ENCODE peak calls at places on chromosomes 5 and 9, in ten cellular contexts. One of them, this sample, is unnamed.
A peak's percentile ranks its signal among the peaks of the same experiment; 100 is the strongest.

GRCh38 chr5:125685771-125686170 is 737.4 kb upstream of the GRAMD2B start:
- DNase-seq in neural progenitor cell: no peak
- DNase-seq in fibroblast of pulmonary artery: no peak
- DNase-seq in GM20000: no peak
- DNase-seq in type B pancreatic cell: no peak
- DNase-seq in HEK293T: no peak
- DNase-seq in activated naive CD8-positive, alpha-beta T cell treated with anti-CD3 and anti-CD28 coated beads, Interleukin-2, amount 10 ng/mL, durations not matched to agents 7 days and 5 days: no peak
- DNase-seq in H1: no peak
- DNase-seq in AG08396: no peak
- DNase-seq in stimulated activated CD4-positive, alpha-beta T cell treated with anti-CD3 and anti-CD28 coated beads, Interleukin-2, amount 100 ng/mL, for 24 hours: no peak
- DNase-seq in this sample: no peak

GRCh38 chr9:8419871-8420270 is 620.3 kb upstream of the DMAC1 start:
- DNase-seq in neural progenitor cell: no peak
- DNase-seq in fibroblast of pulmonary artery: no peak
- DNase-seq in GM20000: no peak
- DNase-seq in type B pancreatic cell: no peak
- DNase-seq in HEK293T: no peak
- DNase-seq in activated naive CD8-positive, alpha-beta T cell treated with anti-CD3 and anti-CD28 coated beads, Interleukin-2, amount 10 ng/mL, durations not matched to agents 7 days and 5 days: no peak
- DNase-seq in H1: no peak
- DNase-seq in AG08396: no peak
- DNase-seq in stimulated activated CD4-positive, alpha-beta T cell treated with anti-CD3 and anti-CD28 coated beads, Interleukin-2, amount 100 ng/mL, for 24 hours: no peak
- DNase-seq in this sample: no peak

GRCh38 chr5:45847877-45848276 is 151.7 kb upstream of the HCN1 start:
- DNase-seq in neural progenitor cell: peak; percentile 62
- DNase-seq in fibroblast of pulmonary artery: no peak
- DNase-seq in GM20000: no peak
- DNase-seq in type B pancreatic cell: no peak
- DNase-seq in HEK293T: no peak
- DNase-seq in activated naive CD8-positive, alpha-beta T cell treated with anti-CD3 and anti-CD28 coated beads, Interleukin-2, amount 10 ng/mL, durations not matched to agents 7 days and 5 days: no peak
- DNase-seq in H1: no peak
- DNase-seq in AG08396: no peak
- DNase-seq in stimulated activated CD4-positive, alpha-beta T cell treated with anti-CD3 and anti-CD28 coated beads, Interleukin-2, amount 100 ng/mL, for 24 hours: no peak
- DNase-seq in this sample: no peak

GRCh38 chr5:71658916-71659661 is 60.0 kb upstream of the CARTPT start:
- DNase-seq in neural progenitor cell: no peak
- DNase-seq in fibroblast of pulmonary artery: peak; percentile 3
- DNase-seq in GM20000: no peak
- DNase-seq in type B pancreatic cell: no peak
- DNase-seq in HEK293T: peak; percentile 28
- DNase-seq in activated naive CD8-positive, alpha-beta T cell treated with anti-CD3 and anti-CD28 coated beads, Interleukin-2, amount 10 ng/mL, durations not matched to agents 7 days and 5 days: no peak
- DNase-seq in H1: no peak
- DNase-seq in AG08396: no peak
- DNase-seq in stimulated activated CD4-positive, alpha-beta T cell treated with anti-CD3 and anti-CD28 coated beads, Interleukin-2, amount 100 ng/mL, for 24 hours: no peak
- DNase-seq in this sample: no peak

GRCh38 chr5:140567136-140567818 is 2.6 kb downstream of the SLC35A4 start:
- DNase-seq in neural progenitor cell: no peak
- DNase-seq in fibroblast of pulmonary artery: no peak
- DNase-seq in GM20000: no peak
- DNase-seq in type B pancreatic cell: peak; percentile 47
- DNase-seq in HEK293T: no peak
- DNase-seq in activated naive CD8-positive, alpha-beta T cell treated with anti-CD3 and anti-CD28 coated beads, Interleukin-2, amount 10 ng/mL, durations not matched to agents 7 days and 5 days: no peak
- DNase-seq in H1: no peak
- DNase-seq in AG08396: no peak
- DNase-seq in stimulated activated CD4-positive, alpha-beta T cell treated with anti-CD3 and anti-CD28 coated beads, Interleukin-2, amount 100 ng/mL, for 24 hours: no peak
- DNase-seq in this sample: no peak

GRCh38 chr9:121455527-121456239 is 44.0 kb downstream of the GGTA1 start:
- DNase-seq in neural progenitor cell: no peak
- DNase-seq in fibroblast of pulmonary artery: no peak
- DNase-seq in GM20000: peak; percentile 40
- DNase-seq in type B pancreatic cell: no peak
- DNase-seq in HEK293T: no peak
- DNase-seq in activated naive CD8-positive, alpha-beta T cell treated with anti-CD3 and anti-CD28 coated beads, Interleukin-2, amount 10 ng/mL, durations not matched to agents 7 days and 5 days: peak; percentile 33
- DNase-seq in H1: no peak
- DNase-seq in AG08396: no peak
- DNase-seq in stimulated activated CD4-positive, alpha-beta T cell treated with anti-CD3 and anti-CD28 coated beads, Interleukin-2, amount 100 ng/mL, for 24 hours: no peak
- DNase-seq in this sample: no peak

GRCh38 chr9:116189683-116190082 is 36.1 kb downstream of the PAPPA start:
- DNase-seq in neural progenitor cell: no peak
- DNase-seq in fibroblast of pulmonary artery: no peak
- DNase-seq in GM20000: no peak
- DNase-seq in type B pancreatic cell: no peak
- DNase-seq in HEK293T: no peak
- DNase-seq in activated naive CD8-positive, alpha-beta T cell treated with anti-CD3 and anti-CD28 coated beads, Interleukin-2, amount 10 ng/mL, durations not matched to agents 7 days and 5 days: no peak
- DNase-seq in H1: no peak
- DNase-seq in AG08396: no peak
- DNase-seq in stimulated activated CD4-positive, alpha-beta T cell treated with anti-CD3 and anti-CD28 coated beads, Interleukin-2, amount 100 ng/mL, for 24 hours: no peak
- DNase-seq in this sample: no peak

GRCh38 chr5:102547161-102547560 is 48.4 kb upstream of the SLCO6A1 start:
- DNase-seq in neural progenitor cell: no peak
- DNase-seq in fibroblast of pulmonary artery: no peak
- DNase-seq in GM20000: no peak
- DNase-seq in type B pancreatic cell: no peak
- DNase-seq in HEK293T: no peak
- DNase-seq in activated naive CD8-positive, alpha-beta T cell treated with anti-CD3 and anti-CD28 coated beads, Interleukin-2, amount 10 ng/mL, durations not matched to agents 7 days and 5 days: no peak
- DNase-seq in H1: no peak
- DNase-seq in AG08396: no peak
- DNase-seq in stimulated activated CD4-positive, alpha-beta T cell treated with anti-CD3 and anti-CD28 coated beads, Interleukin-2, amount 100 ng/mL, for 24 hours: no peak
- DNase-seq in this sample: no peak

GRCh38 chr5:102411-103043 is 10.6 kb downstream of the PLEKHG4B start:
- DNase-seq in neural progenitor cell: no peak
- DNase-seq in fibroblast of pulmonary artery: no peak
- DNase-seq in GM20000: no peak
- DNase-seq in type B pancreatic cell: no peak
- DNase-seq in HEK293T: no peak
- DNase-seq in activated naive CD8-positive, alpha-beta T cell treated with anti-CD3 and anti-CD28 coated beads, Interleukin-2, amount 10 ng/mL, durations not matched to agents 7 days and 5 days: no peak
- DNase-seq in H1: no peak
- DNase-seq in AG08396: no peak
- DNase-seq in stimulated activated CD4-positive, alpha-beta T cell treated with anti-CD3 and anti-CD28 coated beads, Interleukin-2, amount 100 ng/mL, for 24 hours: no peak
- DNase-seq in this sample: no peak

GRCh38 chr9:96169488-96169887 is 132.5 kb downstream of the HSD17B3 start:
- DNase-seq in neural progenitor cell: peak; percentile 94
- DNase-seq in fibroblast of pulmonary artery: no peak
- DNase-seq in GM20000: no peak
- DNase-seq in type B pancreatic cell: peak; percentile 82
- DNase-seq in HEK293T: peak; percentile 51
- DNase-seq in activated naive CD8-positive, alpha-beta T cell treated with anti-CD3 and anti-CD28 coated beads, Interleukin-2, amount 10 ng/mL, durations not matched to agents 7 days and 5 days: no peak
- DNase-seq in H1: peak; percentile 51
- DNase-seq in AG08396: peak; percentile 74
- DNase-seq in stimulated activated CD4-positive, alpha-beta T cell treated with anti-CD3 and anti-CD28 coated beads, Interleukin-2, amount 100 ng/mL, for 24 hours: no peak
- DNase-seq in this sample: no peak

GRCh38 chr9:124088476-124088837 is 76.9 kb downstream of the LHX2 start:
- DNase-seq in neural progenitor cell: no peak
- DNase-seq in fibroblast of pulmonary artery: no peak
- DNase-seq in GM20000: no peak
- DNase-seq in type B pancreatic cell: no peak
- DNase-seq in HEK293T: peak; percentile 25
- DNase-seq in activated naive CD8-positive, alpha-beta T cell treated with anti-CD3 and anti-CD28 coated beads, Interleukin-2, amount 10 ng/mL, durations not matched to agents 7 days and 5 days: no peak
- DNase-seq in H1: no peak
- DNase-seq in AG08396: no peak
- DNase-seq in stimulated activated CD4-positive, alpha-beta T cell treated with anti-CD3 and anti-CD28 coated beads, Interleukin-2, amount 100 ng/mL, for 24 hours: no peak
- DNase-seq in this sample: no peak

GRCh38 chr9:35553670-35554543 is 51.2 kb upstream of the TESK1 start:
- DNase-seq in neural progenitor cell: peak; percentile 84
- DNase-seq in fibroblast of pulmonary artery: peak; percentile 87
- DNase-seq in GM20000: peak; percentile 60
- DNase-seq in type B pancreatic cell: no peak
- DNase-seq in HEK293T: peak; percentile 84
- DNase-seq in activated naive CD8-positive, alpha-beta T cell treated with anti-CD3 and anti-CD28 coated beads, Interleukin-2, amount 10 ng/mL, durations not matched to agents 7 days and 5 days: no peak
- DNase-seq in H1: no peak
- DNase-seq in AG08396: peak; percentile 84
- DNase-seq in stimulated activated CD4-positive, alpha-beta T cell treated with anti-CD3 and anti-CD28 coated beads, Interleukin-2, amount 100 ng/mL, for 24 hours: peak; percentile 24
- DNase-seq in this sample: peak; percentile 30

GRCh38 chr5:151195622-151196021 is 28.3 kb downstream of the CCDC69 start:
- DNase-seq in neural progenitor cell: no peak
- DNase-seq in fibroblast of pulmonary artery: peak; percentile 82
- DNase-seq in GM20000: no peak
- DNase-seq in type B pancreatic cell: no peak
- DNase-seq in HEK293T: no peak
- DNase-seq in activated naive CD8-positive, alpha-beta T cell treated with anti-CD3 and anti-CD28 coated beads, Interleukin-2, amount 10 ng/mL, durations not matched to agents 7 days and 5 days: no peak
- DNase-seq in H1: no peak
- DNase-seq in AG08396: no peak
- DNase-seq in stimulated activated CD4-positive, alpha-beta T cell treated with anti-CD3 and anti-CD28 coated beads, Interleukin-2, amount 100 ng/mL, for 24 hours: no peak
- DNase-seq in this sample: no peak

GRCh38 chr9:132032584-132032945 is 47.1 kb downstream of the MED27 start:
- DNase-seq in neural progenitor cell: no peak
- DNase-seq in fibroblast of pulmonary artery: no peak
- DNase-seq in GM20000: peak; percentile 22
- DNase-seq in type B pancreatic cell: no peak
- DNase-seq in HEK293T: no peak
- DNase-seq in activated naive CD8-positive, alpha-beta T cell treated with anti-CD3 and anti-CD28 coated beads, Interleukin-2, amount 10 ng/mL, durations not matched to agents 7 days and 5 days: no peak
- DNase-seq in H1: no peak
- DNase-seq in AG08396: no peak
- DNase-seq in stimulated activated CD4-positive, alpha-beta T cell treated with anti-CD3 and anti-CD28 coated beads, Interleukin-2, amount 100 ng/mL, for 24 hours: no peak
- DNase-seq in this sample: peak; percentile 11

GRCh38 chr5:177124486-177124991 is 9.0 kb upstream of the NSD1 start:
- DNase-seq in neural progenitor cell: no peak
- DNase-seq in fibroblast of pulmonary artery: no peak
- DNase-seq in GM20000: peak; percentile 67
- DNase-seq in type B pancreatic cell: no peak
- DNase-seq in HEK293T: no peak
- DNase-seq in activated naive CD8-positive, alpha-beta T cell treated with anti-CD3 and anti-CD28 coated beads, Interleukin-2, amount 10 ng/mL, durations not matched to agents 7 days and 5 days: no peak
- DNase-seq in H1: no peak
- DNase-seq in AG08396: no peak
- DNase-seq in stimulated activated CD4-positive, alpha-beta T cell treated with anti-CD3 and anti-CD28 coated beads, Interleukin-2, amount 100 ng/mL, for 24 hours: no peak
- DNase-seq in this sample: peak; percentile 74

GRCh38 chr9:127214421-127215265 is 49.9 kb upstream of the GARNL3 start:
- DNase-seq in neural progenitor cell: peak; percentile 73
- DNase-seq in fibroblast of pulmonary artery: peak; percentile 62
- DNase-seq in GM20000: peak; percentile 77
- DNase-seq in type B pancreatic cell: no peak
- DNase-seq in HEK293T: peak; percentile 73
- DNase-seq in activated naive CD8-positive, alpha-beta T cell treated with anti-CD3 and anti-CD28 coated beads, Interleukin-2, amount 10 ng/mL, durations not matched to agents 7 days and 5 days: peak; percentile 49
- DNase-seq in H1: no peak
- DNase-seq in AG08396: peak; percentile 59
- DNase-seq in stimulated activated CD4-positive, alpha-beta T cell treated with anti-CD3 and anti-CD28 coated beads, Interleukin-2, amount 100 ng/mL, for 24 hours: peak; percentile 70
- DNase-seq in this sample: peak; percentile 79

GRCh38 chr5:92468307-92468706 is 1085.2 kb upstream of the ARRDC3 start:
- DNase-seq in neural progenitor cell: no peak
- DNase-seq in fibroblast of pulmonary artery: no peak
- DNase-seq in GM20000: no peak
- DNase-seq in type B pancreatic cell: no peak
- DNase-seq in HEK293T: no peak
- DNase-seq in activated naive CD8-positive, alpha-beta T cell treated with anti-CD3 and anti-CD28 coated beads, Interleukin-2, amount 10 ng/mL, durations not matched to agents 7 days and 5 days: no peak
- DNase-seq in H1: no peak
- DNase-seq in AG08396: no peak
- DNase-seq in stimulated activated CD4-positive, alpha-beta T cell treated with anti-CD3 and anti-CD28 coated beads, Interleukin-2, amount 100 ng/mL, for 24 hours: no peak
- DNase-seq in this sample: no peak

GRCh38 chr5:15008476-15008875 is 136.9 kb upstream of the ANKH start:
- DNase-seq in neural progenitor cell: no peak
- DNase-seq in fibroblast of pulmonary artery: peak; percentile 97
- DNase-seq in GM20000: no peak
- DNase-seq in type B pancreatic cell: no peak
- DNase-seq in HEK293T: peak; percentile 61
- DNase-seq in activated naive CD8-positive, alpha-beta T cell treated with anti-CD3 and anti-CD28 coated beads, Interleukin-2, amount 10 ng/mL, durations not matched to agents 7 days and 5 days: no peak
- DNase-seq in H1: no peak
- DNase-seq in AG08396: peak; percentile 90
- DNase-seq in stimulated activated CD4-positive, alpha-beta T cell treated with anti-CD3 and anti-CD28 coated beads, Interleukin-2, amount 100 ng/mL, for 24 hours: no peak
- DNase-seq in this sample: no peak

GRCh38 chr9:110546411-110546871 is 33.1 kb downstream of the SVEP1 start:
- DNase-seq in neural progenitor cell: no peak
- DNase-seq in fibroblast of pulmonary artery: no peak
- DNase-seq in GM20000: no peak
- DNase-seq in type B pancreatic cell: no peak
- DNase-seq in HEK293T: no peak
- DNase-seq in activated naive CD8-positive, alpha-beta T cell treated with anti-CD3 and anti-CD28 coated beads, Interleukin-2, amount 10 ng/mL, durations not matched to agents 7 days and 5 days: no peak
- DNase-seq in H1: no peak
- DNase-seq in AG08396: peak; percentile 25
- DNase-seq in stimulated activated CD4-positive, alpha-beta T cell treated with anti-CD3 and anti-CD28 coated beads, Interleukin-2, amount 100 ng/mL, for 24 hours: no peak
- DNase-seq in this sample: no peak

GRCh38 chr5:146221234-146221633 is 17.8 kb downstream of the RBM27 start:
- DNase-seq in neural progenitor cell: no peak
- DNase-seq in fibroblast of pulmonary artery: no peak
- DNase-seq in GM20000: no peak
- DNase-seq in type B pancreatic cell: no peak
- DNase-seq in HEK293T: no peak
- DNase-seq in activated naive CD8-positive, alpha-beta T cell treated with anti-CD3 and anti-CD28 coated beads, Interleukin-2, amount 10 ng/mL, durations not matched to agents 7 days and 5 days: no peak
- DNase-seq in H1: no peak
- DNase-seq in AG08396: no peak
- DNase-seq in stimulated activated CD4-positive, alpha-beta T cell treated with anti-CD3 and anti-CD28 coated beads, Interleukin-2, amount 100 ng/mL, for 24 hours: no peak
- DNase-seq in this sample: no peak

GRCh38 chr5:9239071-9239470 is 306.8 kb downstream of the SEMA5A start:
- DNase-seq in neural progenitor cell: no peak
- DNase-seq in fibroblast of pulmonary artery: peak; percentile 55
- DNase-seq in GM20000: no peak
- DNase-seq in type B pancreatic cell: no peak
- DNase-seq in HEK293T: no peak
- DNase-seq in activated naive CD8-positive, alpha-beta T cell treated with anti-CD3 and anti-CD28 coated beads, Interleukin-2, amount 10 ng/mL, durations not matched to agents 7 days and 5 days: no peak
- DNase-seq in H1: no peak
- DNase-seq in AG08396: no peak
- DNase-seq in stimulated activated CD4-positive, alpha-beta T cell treated with anti-CD3 and anti-CD28 coated beads, Interleukin-2, amount 100 ng/mL, for 24 hours: no peak
- DNase-seq in this sample: no peak

GRCh38 chr5:77758141-77758938 is 17.8 kb downstream of the TBCA start:
- DNase-seq in neural progenitor cell: no peak
- DNase-seq in fibroblast of pulmonary artery: no peak
- DNase-seq in GM20000: no peak
- DNase-seq in type B pancreatic cell: no peak
- DNase-seq in HEK293T: no peak
- DNase-seq in activated naive CD8-positive, alpha-beta T cell treated with anti-CD3 and anti-CD28 coated beads, Interleukin-2, amount 10 ng/mL, durations not matched to agents 7 days and 5 days: no peak
- DNase-seq in H1: no peak
- DNase-seq in AG08396: no peak
- DNase-seq in stimulated activated CD4-positive, alpha-beta T cell treated with anti-CD3 and anti-CD28 coated beads, Interleukin-2, amount 100 ng/mL, for 24 hours: no peak
- DNase-seq in this sample: no peak

GRCh38 chr5:540215-541147 is 16.2 kb upstream of the SLC9A3 start:
- DNase-seq in neural progenitor cell: no peak
- DNase-seq in fibroblast of pulmonary artery: no peak
- DNase-seq in GM20000: no peak
- DNase-seq in type B pancreatic cell: no peak
- DNase-seq in HEK293T: no peak
- DNase-seq in activated naive CD8-positive, alpha-beta T cell treated with anti-CD3 and anti-CD28 coated beads, Interleukin-2, amount 10 ng/mL, durations not matched to agents 7 days and 5 days: no peak
- DNase-seq in H1: no peak
- DNase-seq in AG08396: no peak
- DNase-seq in stimulated activated CD4-positive, alpha-beta T cell treated with anti-CD3 and anti-CD28 coated beads, Interleukin-2, amount 100 ng/mL, for 24 hours: no peak
- DNase-seq in this sample: no peak

GRCh38 chr9:125749951-125750655 is 2.9 kb downstream of the PBX3 start:
- DNase-seq in neural progenitor cell: no peak
- DNase-seq in fibroblast of pulmonary artery: no peak
- DNase-seq in GM20000: no peak
- DNase-seq in type B pancreatic cell: no peak
- DNase-seq in HEK293T: no peak
- DNase-seq in activated naive CD8-positive, alpha-beta T cell treated with anti-CD3 and anti-CD28 coated beads, Interleukin-2, amount 10 ng/mL, durations not matched to agents 7 days and 5 days: no peak
- DNase-seq in H1: no peak
- DNase-seq in AG08396: peak; percentile 29
- DNase-seq in stimulated activated CD4-positive, alpha-beta T cell treated with anti-CD3 and anti-CD28 coated beads, Interleukin-2, amount 100 ng/mL, for 24 hours: no peak
- DNase-seq in this sample: no peak

GRCh38 chr5:161851691-161852299 is 3.9 kb downstream of the GABRA1 start:
- DNase-seq in neural progenitor cell: no peak
- DNase-seq in fibroblast of pulmonary artery: no peak
- DNase-seq in GM20000: no peak
- DNase-seq in type B pancreatic cell: no peak
- DNase-seq in HEK293T: no peak
- DNase-seq in activated naive CD8-positive, alpha-beta T cell treated with anti-CD3 and anti-CD28 coated beads, Interleukin-2, amount 10 ng/mL, durations not matched to agents 7 days and 5 days: no peak
- DNase-seq in H1: no peak
- DNase-seq in AG08396: no peak
- DNase-seq in stimulated activated CD4-positive, alpha-beta T cell treated with anti-CD3 and anti-CD28 coated beads, Interleukin-2, amount 100 ng/mL, for 24 hours: no peak
- DNase-seq in this sample: no peak

GRCh38 chr5:56343988-56344387 is 110.9 kb upstream of the ANKRD55 start:
- DNase-seq in neural progenitor cell: no peak
- DNase-seq in fibroblast of pulmonary artery: no peak
- DNase-seq in GM20000: no peak
- DNase-seq in type B pancreatic cell: no peak
- DNase-seq in HEK293T: no peak
- DNase-seq in activated naive CD8-positive, alpha-beta T cell treated with anti-CD3 and anti-CD28 coated beads, Interleukin-2, amount 10 ng/mL, durations not matched to agents 7 days and 5 days: no peak
- DNase-seq in H1: no peak
- DNase-seq in AG08396: no peak
- DNase-seq in stimulated activated CD4-positive, alpha-beta T cell treated with anti-CD3 and anti-CD28 coated beads, Interleukin-2, amount 100 ng/mL, for 24 hours: no peak
- DNase-seq in this sample: no peak

GRCh38 chr5:88480245-88480644 is 211.6 kb upstream of the TMEM161B start:
- DNase-seq in neural progenitor cell: no peak
- DNase-seq in fibroblast of pulmonary artery: no peak
- DNase-seq in GM20000: no peak
- DNase-seq in type B pancreatic cell: no peak
- DNase-seq in HEK293T: no peak
- DNase-seq in activated naive CD8-positive, alpha-beta T cell treated with anti-CD3 and anti-CD28 coated beads, Interleukin-2, amount 10 ng/mL, durations not matched to agents 7 days and 5 days: no peak
- DNase-seq in H1: no peak
- DNase-seq in AG08396: no peak
- DNase-seq in stimulated activated CD4-positive, alpha-beta T cell treated with anti-CD3 and anti-CD28 coated beads, Interleukin-2, amount 100 ng/mL, for 24 hours: no peak
- DNase-seq in this sample: no peak

GRCh38 chr9:112326194-112326593 is 7.2 kb downstream of the PTBP3 start:
- DNase-seq in neural progenitor cell: peak; percentile 31
- DNase-seq in fibroblast of pulmonary artery: no peak
- DNase-seq in GM20000: no peak
- DNase-seq in type B pancreatic cell: no peak
- DNase-seq in HEK293T: no peak
- DNase-seq in activated naive CD8-positive, alpha-beta T cell treated with anti-CD3 and anti-CD28 coated beads, Interleukin-2, amount 10 ng/mL, durations not matched to agents 7 days and 5 days: no peak
- DNase-seq in H1: no peak
- DNase-seq in AG08396: no peak
- DNase-seq in stimulated activated CD4-positive, alpha-beta T cell treated with anti-CD3 and anti-CD28 coated beads, Interleukin-2, amount 100 ng/mL, for 24 hours: no peak
- DNase-seq in this sample: no peak